ENCODE peak calls at places on chromosomes 2 and 18, in eight cellular contexts. P, G, U, N, C, B, O and X are unnamed samples.

GRCh38 chr2:30362468-30363081 is 84.5 kb upstream of the LCLAT1 start:
- DNase-seq in N (peak), G (peak), B (no peak), U (no peak), C (peak), O (no peak), P (no peak), X (no peak)

GRCh38 chr2:202158796-202159195 is 79.6 kb downstream of the SUMO1 start:
- DNase-seq in U (no peak), B (no peak), P (no peak), C (no peak), G (no peak), O (no peak), N (peak), X (no peak)

GRCh38 chr2:239811001-239811798 is 213.9 kb downstream of the NDUFA10 start:
- DNase-seq in C (no peak), O (peak), G (peak), U (no peak), N (no peak), P (no peak), B (no peak), X (no peak)

GRCh38 chr18:76397631-76398030 is 97.4 kb downstream of the ZNF516 start:
- DNase-seq in B (no peak), P (no peak), C (no peak), O (no peak), N (no peak), U (no peak), G (no peak), X (no peak)

GRCh38 chr2:161158882-161159281 is 1.3 kb upstream of the TANK start:
- DNase-seq in G (no peak), U (no peak), P (no peak), O (no peak), C (no peak), N (no peak), B (no peak), X (no peak)

GRCh38 chr18:10289265-10289664 is 165.2 kb upstream of the APCDD1 start:
- DNase-seq in C (no peak), U (no peak), G (peak), N (no peak), P (no peak), O (no peak), B (no peak), X (no peak)

GRCh38 chr2:133586978-133587377 is 18.7 kb upstream of the NCKAP5 start:
- DNase-seq in G (no peak), N (no peak), O (no peak), B (no peak), C (no peak), P (no peak), U (no peak), X (no peak)

GRCh38 chr2:38709515-38710194 is 41.5 kb downstream of the SRSF7 start:
- DNase-seq in N (no peak), B (no peak), O (no peak), C (no peak), P (no peak), U (peak), G (no peak), X (no peak)

GRCh38 chr18:78416853-78417252 is 562.8 kb upstream of the SALL3 start:
- DNase-seq in P (no peak), U (no peak), O (no peak), G (no peak), N (no peak), B (no peak), C (no peak), X (no peak)

GRCh38 chr2:158766524-158766923 is 28.6 kb upstream of the DAPL1 start:
- DNase-seq in P (no peak), B (no peak), C (no peak), U (no peak), O (no peak), N (no peak), G (no peak), X (no peak)

GRCh38 chr2:64408031-64408430 is 45.9 kb upstream of the LGALSL start:
- DNase-seq in U (no peak), B (no peak), G (no peak), P (no peak), N (no peak), C (no peak), O (no peak), X (no peak)

GRCh38 chr2:224869601-224870000 is 153.4 kb upstream of the CCDC195 start:
- DNase-seq in C (peak), U (no peak), G (no peak), P (no peak), O (no peak), N (peak), B (no peak), X (no peak)

GRCh38 chr2:160225722-160226121 is 25.6 kb upstream of the ITGB6 start:
- DNase-seq in P (no peak), B (no peak), C (no peak), N (no peak), G (no peak), U (no peak), O (no peak), X (no peak)

GRCh38 chr2:175744000-175744399 is 258.1 kb downstream of the LNPK start:
- DNase-seq in G (no peak), O (no peak), P (no peak), N (peak), B (no peak), C (no peak), U (no peak), X (no peak)

GRCh38 chr2:77552956-77553355 is 30.8 kb upstream of the LRRTM4 start:
- DNase-seq in N (peak), U (no peak), O (no peak), B (peak), C (no peak), G (no peak), P (no peak), X (no peak)

GRCh38 chr2:223054193-223054781 is 2.3 kb downstream of the KCNE4 start:
- DNase-seq in N (peak), C (peak), O (no peak), B (no peak), P (peak), G (peak), U (no peak), X (no peak)

GRCh38 chr2:86498468-86499260 is 57.5 kb downstream of the KDM3A start:
- DNase-seq in G (no peak), O (no peak), N (no peak), B (no peak), P (no peak), C (no peak), U (no peak), X (no peak)

GRCh38 chr2:149564983-149565382 is 22.6 kb downstream of the MMADHC start:
- DNase-seq in N (no peak), P (no peak), B (no peak), G (no peak), U (no peak), C (no peak), O (no peak), X (no peak)

GRCh38 chr2:200968162-200968561 is 4.7 kb upstream of the ORC2 start:
- DNase-seq in P (no peak), N (no peak), U (no peak), G (no peak), B (no peak), C (no peak), O (no peak), X (no peak)

GRCh38 chr2:143575340-143575739 is 446.1 kb downstream of the ARHGAP15 start:
- DNase-seq in O (no peak), B (no peak), U (no peak), P (no peak), G (no peak), C (no peak), N (no peak), X (no peak)

GRCh38 chr2:9753276-9753600 is 90.0 kb upstream of the TAF1B start:
- DNase-seq in U (peak), C (peak), B (no peak), N (peak), G (no peak), P (no peak), O (no peak), X (no peak)

GRCh38 chr18:79765491-79766245 is 32.1 kb upstream of the KCNG2 start:
- DNase-seq in N (no peak), U (no peak), O (peak), G (peak), P (no peak), B (no peak), C (no peak), X (peak)

GRCh38 chr2:239290618-239291504 is 110.0 kb downstream of the HDAC4 start:
- DNase-seq in U (no peak), C (no peak), O (peak), P (no peak), B (no peak), N (peak), G (no peak), X (peak)

GRCh38 chr2:9565436-9566153 is 10.0 kb upstream of the ADAM17 start:
- DNase-seq in O (no peak), P (peak), N (peak), C (peak), U (peak), B (no peak), G (peak), X (no peak)

GRCh38 chr2:209191139-209191538 is 232.7 kb upstream of the MAP2 start:
- DNase-seq in U (no peak), O (no peak), B (no peak), G (no peak), P (no peak), N (no peak), C (no peak), X (no peak)

GRCh38 chr2:234308073-234308813 is 188.6 kb downstream of the ARL4C start:
- DNase-seq in C (no peak), B (no peak), U (no peak), O (no peak), P (no peak), N (peak), G (peak), X (no peak)

GRCh38 chr2:224892574-224893204 is 149.6 kb downstream of the DOCK10 start:
- DNase-seq in U (no peak), N (no peak), P (no peak), O (no peak), B (no peak), G (no peak), C (no peak), X (no peak)

GRCh38 chr2:220847006-220847405 is 725.1 kb downstream of the EPHA4 start:
- DNase-seq in P (no peak), O (no peak), C (no peak), N (peak), B (no peak), U (no peak), G (no peak), X (no peak)

GRCh38 chr2:102042196-102043041 is 50.7 kb downstream of the IL1R2 start:
- DNase-seq in O (no peak), N (no peak), B (no peak), P (no peak), G (no peak), U (no peak), C (no peak), X (no peak)

GRCh38 chr2:74096061-74096460 is 51.7 kb downstream of the BOLA3 start:
- DNase-seq in P (no peak), G (no peak), U (no peak), C (no peak), B (no peak), O (no peak), N (no peak), X (no peak)

GRCh38 chr2:157839162-157839801 is 36.8 kb downstream of the ACVR1 start:
- DNase-seq in B (peak), U (no peak), G (no peak), P (no peak), N (peak), O (no peak), C (no peak), X (peak)

GRCh38 chr2:47309952-47310800 is 92.8 kb upstream of the MSH2 start:
- DNase-seq in P (peak), B (no peak), G (no peak), O (peak), N (peak), C (no peak), U (peak), X (no peak)

GRCh38 chr18:13496691-13497281 is 229.6 kb downstream of the FAM210A start:
- DNase-seq in B (no peak), N (no peak), U (no peak), P (no peak), C (no peak), G (no peak), O (no peak), X (no peak)

GRCh38 chr2:217986256-217986961 is 16.4 kb downstream of the TNS1 start:
- DNase-seq in P (no peak), O (peak), B (no peak), G (no peak), N (no peak), U (no peak), C (no peak), X (no peak)

GRCh38 chr2:20211860-20212458 is 13.0 kb downstream of the SDC1 start:
- DNase-seq in C (no peak), B (no peak), O (no peak), U (no peak), G (no peak), N (no peak), P (no peak), X (no peak)

GRCh38 chr2:27078267-27079194 is at the start of gene EMILIN1:
- DNase-seq in O (peak), P (peak), U (no peak), B (peak), N (peak), C (peak), G (peak), X (peak)

DNA sequence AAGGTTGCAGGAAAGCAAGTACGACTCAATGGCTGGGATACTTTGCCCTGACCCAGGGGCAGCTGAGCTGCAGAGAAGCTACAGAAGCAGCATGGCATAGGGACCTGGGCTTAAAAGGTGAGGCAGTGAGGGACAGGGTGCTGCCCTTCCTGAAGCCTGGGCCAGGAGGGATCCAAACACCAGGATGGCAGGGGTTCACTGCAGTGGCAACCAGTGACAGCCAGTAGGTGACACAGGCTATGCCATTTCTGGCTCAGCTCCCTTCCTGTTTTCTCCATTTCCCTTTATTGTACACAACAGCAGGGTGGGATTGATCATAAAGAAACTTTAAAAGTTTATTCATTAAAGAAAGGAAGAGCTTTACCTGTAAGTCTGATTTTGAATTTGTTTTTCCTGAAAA is 48.8 kb downstream of the CABYR start:
- DNase-seq in N (no peak), P (no peak), C (no peak), G (no peak), O (no peak), B (no peak), U (no peak), X (no peak)
- TF ChIP-seq CTCF in N (no peak), P (no peak), C (no peak), G (no peak), O (no peak), B (no peak), U (no peak), X (no peak)

DNA sequence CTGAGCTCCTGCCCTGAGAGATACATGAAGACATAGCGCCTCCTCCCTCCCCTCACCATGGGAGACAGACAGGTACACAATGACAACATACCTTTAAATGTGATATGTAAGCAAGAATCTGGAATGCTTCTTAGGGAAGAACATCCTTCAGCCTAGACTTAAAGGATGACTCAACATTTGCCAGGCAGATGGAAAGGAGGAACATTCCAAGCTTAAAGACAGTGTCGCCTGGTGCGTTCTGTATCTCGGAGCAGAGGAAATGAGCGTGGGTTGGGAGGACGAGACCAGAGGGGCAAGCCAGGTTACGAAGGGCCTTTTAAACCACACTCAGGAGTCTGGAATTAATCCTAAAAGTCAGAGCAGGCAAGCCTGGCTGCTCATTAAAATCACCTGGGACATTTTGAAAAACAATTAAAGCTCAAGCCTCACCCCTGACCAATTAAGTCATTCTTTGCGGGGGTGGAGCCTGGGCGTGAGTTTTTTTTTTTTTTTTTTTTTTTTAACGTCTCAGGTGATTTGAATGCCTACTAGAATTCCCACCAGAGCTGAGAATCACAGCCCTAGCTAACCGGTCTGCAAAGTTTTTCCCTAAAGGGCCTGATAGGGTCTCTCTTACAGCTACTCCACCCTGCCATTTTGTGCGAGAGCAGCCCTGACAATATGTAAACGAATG is 131.2 kb upstream of the SEC11C start:
- DNase-seq in N (peak), P (no peak), U (no peak), G (no peak), O (no peak), C (no peak), B (no peak), X (no peak)
- TF ChIP-seq CTCF in N (no peak), P (no peak), U (no peak), G (no peak), O (no peak), C (no peak), B (no peak), X (no peak)

DNA sequence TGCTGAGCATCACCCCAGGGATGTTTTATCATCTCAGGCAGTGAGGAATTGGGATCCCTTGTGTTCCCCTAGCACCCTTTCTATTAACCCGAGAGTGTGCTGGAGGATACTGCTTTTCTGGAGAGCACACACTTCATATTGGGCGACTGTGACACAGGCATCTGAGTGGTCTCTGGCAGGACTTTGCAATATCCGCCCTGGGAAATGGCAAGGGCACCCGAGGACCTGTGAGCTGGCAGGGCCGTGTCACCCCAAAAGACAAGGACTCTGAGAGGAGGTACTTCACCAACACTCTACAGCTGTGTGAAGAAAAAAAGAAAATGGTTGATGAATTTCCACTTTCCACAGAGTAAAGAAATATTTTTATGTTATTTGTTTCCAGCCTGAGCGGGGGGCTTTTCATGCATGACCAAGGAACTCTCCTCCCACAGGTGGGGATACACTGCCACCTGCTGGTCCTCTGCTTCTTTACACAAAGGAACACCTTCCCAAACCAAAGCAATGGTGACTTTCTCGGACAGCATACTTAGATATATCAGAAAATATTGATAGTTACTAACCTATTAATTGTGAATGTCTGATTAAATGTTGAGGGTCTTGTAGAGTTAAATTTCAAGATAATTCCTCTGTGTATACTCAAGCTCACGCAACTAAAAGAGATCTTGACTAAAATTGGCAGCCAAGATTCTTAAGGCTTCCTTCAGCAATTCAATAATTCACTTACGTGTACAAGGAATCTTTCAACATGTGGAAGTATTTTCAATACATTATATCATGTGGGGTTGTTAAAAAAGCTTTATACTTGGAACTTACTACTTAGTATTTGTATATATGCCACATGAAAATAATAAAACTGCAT is 45.9 kb upstream of the REG3G start:
- DNase-seq in O (no peak), N (peak), B (peak), P (no peak), G (no peak), C (no peak), U (peak), X (peak)
- TF ChIP-seq CTCF in O (peak), N (peak), B (peak), P (peak), G (no peak), C (no peak), U (peak), X (peak)

DNA sequence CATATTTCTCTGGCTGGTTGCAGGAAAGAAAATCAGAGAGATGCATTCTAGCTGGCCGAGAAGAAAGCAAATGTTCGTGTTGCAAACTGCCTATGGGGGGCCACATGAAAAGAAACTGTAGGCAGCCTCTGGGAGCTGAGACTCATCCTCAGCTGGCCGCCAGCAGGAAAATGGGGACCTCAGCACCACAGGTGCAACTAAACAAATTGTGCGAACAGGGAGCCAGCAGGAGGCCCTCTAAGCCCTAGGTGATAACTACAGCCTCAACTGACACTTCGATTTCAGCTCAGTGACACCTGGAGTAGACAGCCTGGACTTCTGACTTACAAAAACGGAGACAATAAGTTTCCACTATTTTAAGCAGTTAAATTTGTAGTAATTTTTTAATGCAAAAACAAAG is 107.3 kb downstream of the DTNB start:
- DNase-seq in P (no peak), O (no peak), U (no peak), G (no peak), B (no peak), N (no peak), C (no peak), X (no peak)
- TF ChIP-seq CTCF in P (no peak), O (no peak), U (no peak), G (no peak), B (no peak), N (no peak), C (no peak), X (no peak)

GRCh38 chr2:45960057-45960863 is 308.8 kb downstream of the PRKCE start:
- DNase-seq in U (no peak), N (no peak), B (no peak), P (no peak), G (no peak), O (no peak), C (no peak), X (no peak)

GRCh38 chr2:45964226-45964841 is 312.9 kb downstream of the PRKCE start:
- DNase-seq in B (no peak), U (no peak), C (peak), G (peak), P (peak), O (peak), N (peak), X (no peak)

GRCh38 chr2:45963816-45964215 is 312.3 kb downstream of the PRKCE start:
- DNase-seq in P (no peak), O (no peak), B (no peak), C (no peak), N (no peak), G (no peak), U (no peak), X (no peak)

GRCh38 chr2:45964945-45965344 is 313.5 kb downstream of the PRKCE start:
- DNase-seq in B (no peak), O (no peak), U (no peak), G (no peak), P (no peak), C (no peak), N (no peak), X (no peak)

DNA sequence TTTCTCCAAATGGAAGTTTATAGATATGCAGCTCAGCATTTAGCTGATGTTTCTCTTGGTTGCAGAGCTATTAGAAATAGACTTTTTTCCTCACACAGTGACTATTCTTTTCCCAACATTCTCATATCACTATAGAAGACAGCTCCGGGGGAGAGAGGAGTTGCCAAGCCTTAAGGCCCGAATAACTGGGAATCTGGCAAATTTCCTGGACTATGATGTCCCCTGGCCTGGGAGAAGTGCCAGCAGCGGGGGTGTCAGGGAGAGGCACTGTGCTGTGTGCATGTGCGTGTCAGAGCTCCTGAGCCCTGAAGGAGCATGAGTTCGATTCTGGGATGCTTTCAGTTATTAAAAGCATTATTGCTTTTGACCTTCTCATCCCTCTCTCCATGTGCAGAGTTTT is 311.0 kb downstream of the PRKCE start:
- DNase-seq in C (peak), N (peak), G (no peak), P (peak), B (no peak), U (no peak), O (no peak), X (no peak)
- TF ChIP-seq CTCF in C (no peak), N (no peak), G (no peak), P (no peak), B (no peak), U (no peak), O (no peak), X (no peak)